ENCODE peak calls at places on chromosomes 4 and X, in seven cellular contexts. R, N, G, W, P, O and M are unnamed samples.

GRCh38 chrX:989959-990510 is 222.4 kb downstream of the CRLF2 start:
- DNase-seq in R (peak; percentile 72), N (no peak), G (peak; percentile 78), W (peak; percentile 17), P (peak; percentile 91), O (peak; percentile 76), M (peak; percentile 23)

GRCh38 chr4:83013420-83013867 is 2.8 kb upstream of the LIN54 start:
- DNase-seq in R (no peak), N (no peak), G (no peak), W (no peak), P (no peak), O (peak; percentile 21), M (no peak)

GRCh38 chr4:124943145-124943889 is 230.8 kb upstream of the ANKRD50 start:
- DNase-seq in R (no peak), N (no peak), G (peak; percentile 64), W (no peak), P (no peak), O (no peak), M (no peak)

GRCh38 chr4:154332681-154333421 is 158.7 kb downstream of the DCHS2 start:
- DNase-seq in R (peak; percentile 3), N (no peak), G (no peak), W (no peak), P (peak; percentile 49), O (peak; percentile 57), M (no peak)

GRCh38 chr4:26321326-26322276 is 787 bp downstream of the RBPJ start:
- DNase-seq in R (peak; percentile 22), N (no peak), G (no peak), W (no peak), P (peak; percentile 58), O (peak; percentile 45), M (no peak)

GRCh38 chrX:66015152-66015827 is 24.6 kb downstream of the VSIG4 start:
- DNase-seq in R (no peak), N (no peak), G (no peak), W (no peak), P (no peak), O (peak; percentile 36), M (no peak)

GRCh38 chr4:101160792-101161592 is 186.3 kb downstream of the PPP3CA start:
- DNase-seq in R (no peak), N (no peak), G (no peak), W (no peak), P (no peak), O (peak; percentile 64), M (no peak)

GRCh38 chr4:113445286-113445685 is 316.3 kb downstream of the CAMK2D start:
- DNase-seq in R (no peak), N (peak; percentile 87), G (peak; percentile 88), W (no peak), P (peak; percentile 68), O (no peak), M (peak; percentile 82)

GRCh38 chrX:17375631-17376380 is 806 bp downstream of the NHS start:
- DNase-seq in R (no peak), N (no peak), G (peak; percentile 9), W (peak; percentile 27), P (peak; percentile 56), O (peak; percentile 4), M (no peak)

GRCh38 chr4:111070390-111070789 is 447.5 kb upstream of the PITX2 start:
- DNase-seq in R (no peak), N (no peak), G (no peak), W (no peak), P (no peak), O (peak; percentile 47), M (no peak)

GRCh38 chr4:1080961-1081688 is 32.2 kb downstream of the RNF212 start:
- DNase-seq in R (no peak), N (peak; percentile 59), G (peak; percentile 53), W (no peak), P (no peak), O (no peak), M (no peak)

GRCh38 chr4:48640699-48641098 is 139.4 kb downstream of the FRYL start:
- DNase-seq in R (no peak), N (no peak), G (no peak), W (no peak), P (no peak), O (no peak), M (no peak)

GRCh38 chr4:79831119-79831528 is 241.9 kb downstream of the ANTXR2 start:
- DNase-seq in R (no peak), N (no peak), G (no peak), W (no peak), P (no peak), O (no peak), M (no peak)

GRCh38 chrX:119459181-119459580 is 9.1 kb upstream of the SLC25A5 start:
- DNase-seq in R (no peak), N (peak; percentile 34), G (no peak), W (no peak), P (no peak), O (no peak), M (no peak)

GRCh38 chrX:147173586-147173985 is 359.0 kb upstream of the CXorf51A start:
- DNase-seq in R (no peak), N (no peak), G (no peak), W (no peak), P (no peak), O (no peak), M (no peak)